ENCODE peak calls at places on chromosomes 2 and 18, in five cellular contexts. C is GM12878, H is K562, U is GM12891, Y is HepG2. S is an unnamed sample.

GRCh38 chr2:205650450-205650849 is 31.9 kb upstream of the NRP2 start:
- DNase-seq in C (no peak), U (no peak), Y (no peak), H (no peak), S (no peak)

GRCh38 chr2:109473616-109474318 is 140.0 kb downstream of the SEPTIN10 start:
- DNase-seq in Y (no peak), C (no peak), U (no peak), H (no peak), S (no peak)

GRCh38 chr2:108297436-108298141 is 8.9 kb downstream of the SULT1C2 start:
- DNase-seq in H (no peak), Y (no peak), C (no peak), U (no peak), S (no peak)

GRCh38 chr2:180000434-180000833 is 6.7 kb downstream of the CWC22 start:
- DNase-seq in U (no peak), H (no peak), Y (no peak), C (no peak), S (no peak)

GRCh38 chr2:155080394-155080793 is 381.9 kb downstream of the KCNJ3 start:
- DNase-seq in H (no peak), Y (no peak), U (no peak), C (no peak), S (no peak)

GRCh38 chr18:43965691-43966090 is 688.4 kb upstream of the SYT4 start:
- DNase-seq in C (no peak), Y (no peak), U (no peak), H (no peak), S (no peak)

GRCh38 chr2:223486741-223487140 is 115.4 kb downstream of the SCG2 start:
- DNase-seq in H (no peak), C (no peak), U (no peak), Y (no peak), S (no peak)

GRCh38 chr2:98769784-98770183 is 38.9 kb upstream of the MGAT4A start:
- DNase-seq in Y (peak; percentile 40), C (no peak), H (no peak), U (no peak), S (no peak)

GRCh38 chr2:138474093-138474834 is 27.3 kb upstream of the SPOPL start:
- DNase-seq in U (no peak), H (no peak), Y (no peak), C (no peak), S (no peak)

GRCh38 chr2:1455466-1455865 is 42.2 kb downstream of the TPO start:
- DNase-seq in H (no peak), Y (no peak), C (no peak), U (no peak), S (no peak)

GRCh38 chr18:33113421-33113820 is 327.1 kb downstream of the CCDC178 start:
- DNase-seq in U (no peak), H (no peak), Y (no peak), C (no peak), S (no peak)

GRCh38 chr18:61942072-61942471 is 49.3 kb upstream of the RNF152 start:
- DNase-seq in U (no peak), C (no peak), H (no peak), Y (no peak), S (no peak)

GRCh38 chr2:189614585-189614984 is 34.0 kb upstream of the SLC40A1 start:
- DNase-seq in U (no peak), H (no peak), Y (no peak), C (no peak), S (no peak)

GRCh38 chr2:169767243-169767888 is 31.3 kb upstream of the SSB start:
- DNase-seq in U (peak; percentile 46), H (peak; percentile 54), C (no peak), Y (peak; percentile 63), S (peak; percentile 19)

GRCh38 chr2:106020821-106021316 is 173.2 kb downstream of the UXS1 start:
- DNase-seq in Y (no peak), C (no peak), U (no peak), H (no peak), S (no peak)

GRCh38 chr2:191976436-191976835 is 129.5 kb upstream of the CAVIN2 start:
- DNase-seq in H (no peak), Y (no peak), U (no peak), C (no peak), S (no peak)

GRCh38 chr2:74297391-74297790 is 45.8 kb downstream of the SLC4A5 start:
- DNase-seq in C (peak; percentile 50), U (peak; percentile 42), H (no peak), Y (no peak), S (no peak)

GRCh38 chr18:44654555-44654954 is 26.1 kb upstream of the SETBP1 start:
- DNase-seq in H (no peak), Y (no peak), U (no peak), C (no peak), S (no peak)

GRCh38 chr2:60819155-60819862 is 62.1 kb upstream of the REL start:
- DNase-seq in U (no peak), H (no peak), Y (no peak), C (no peak), S (no peak)

GRCh38 chr2:200348897-200349563 is 42.5 kb downstream of the SPATS2L start:
- DNase-seq in U (no peak), Y (no peak), C (no peak), H (no peak), S (no peak)

GRCh38 chr2:170457742-170458141 is 257.4 kb upstream of the SP5 start:
- DNase-seq in Y (no peak), U (no peak), H (no peak), C (no peak), S (no peak)

GRCh38 chr2:174343638-174344455 is 9.1 kb downstream of the SP9 start:
- DNase-seq in H (no peak), U (no peak), C (no peak), Y (no peak), S (no peak)

GRCh38 chr2:230230087-230230486 is 4.6 kb downstream of the SP140 start:
- DNase-seq in U (no peak), C (no peak), Y (peak; percentile 29), H (no peak), S (no peak)

GRCh38 chr2:46051103-46051502 is 246.1 kb upstream of the EPAS1 start:
- DNase-seq in Y (no peak), U (no peak), C (no peak), H (no peak), S (no peak)

GRCh38 chr2:45804990-45805755 is 153.7 kb downstream of the PRKCE start:
- DNase-seq in U (no peak), C (no peak), Y (no peak), H (no peak), S (no peak)

GRCh38 chr2:178109813-178110212 is 2.4 kb upstream of the RBM45 start:
- DNase-seq in C (no peak), H (peak; percentile 29), U (peak; percentile 18), Y (peak; percentile 42), S (no peak)

GRCh38 chr2:47179325-47179724 is 24.2 kb upstream of the STPG4 start:
- DNase-seq in C (no peak), Y (no peak), H (no peak), U (no peak), S (no peak)

GRCh38 chr2:163735692-163736432 is at the start of gene FIGN:
- DNase-seq in C (no peak), Y (peak; percentile 75), H (no peak), U (no peak), S (no peak)

GRCh38 chr2:224163573-224164307 is 124.7 kb upstream of the SERPINE2 start:
- DNase-seq in C (no peak), U (no peak), Y (no peak), H (no peak), S (no peak)

GRCh38 chr2:229780856-229781773 is 66.8 kb upstream of the DNER start:
- DNase-seq in Y (peak; percentile 43), H (peak; percentile 41), C (no peak), U (no peak), S (no peak)

GRCh38 chr2:226116346-226116745 is 683.3 kb downstream of the IRS1 start:
- DNase-seq in H (no peak), C (no peak), U (no peak), Y (no peak), S (no peak)

GRCh38 chr2:226115832-226116200 is 683.8 kb downstream of the IRS1 start:
- DNase-seq in C (no peak), U (no peak), H (no peak), Y (no peak), S (no peak)

GRCh38 chr2:226118471-226119429 is 680.9 kb downstream of the IRS1 start:
- DNase-seq in Y (peak; percentile 81), U (no peak), H (no peak), C (no peak), S (no peak)

GRCh38 chr2:226115102-226115831 is 684.4 kb downstream of the IRS1 start:
- DNase-seq in U (no peak), H (no peak), Y (peak; percentile 94), C (no peak), S (no peak)

GRCh38 chr2:226117506-226118065 is 682.0 kb downstream of the IRS1 start:
- DNase-seq in U (no peak), Y (no peak), C (no peak), H (no peak), S (no peak)
- TF ChIP-seq TAF1 in U (no peak), Y (no peak), C (no peak), H (no peak), S (no peak)

DNA sequence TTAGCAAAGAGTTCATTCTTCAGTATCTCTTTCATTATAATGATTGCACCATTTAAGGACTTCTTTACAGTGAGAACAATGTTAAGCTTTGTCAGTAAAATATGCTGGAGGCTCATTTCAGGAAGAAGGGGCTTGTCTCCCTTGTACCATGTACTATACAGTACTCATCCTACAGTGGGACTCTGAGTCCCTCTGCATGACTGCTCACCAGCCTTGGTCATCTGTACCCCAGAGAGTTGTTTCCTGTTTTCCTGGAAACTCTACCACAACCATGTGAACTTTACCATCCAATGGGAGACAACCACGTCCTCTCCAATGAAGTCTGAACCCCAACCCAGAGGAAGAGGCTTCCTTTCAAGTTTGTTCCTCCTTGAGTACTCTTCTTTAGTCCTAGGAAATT is 1171.1 kb upstream of the CRIM1 start:
- DNase-seq in Y (no peak), C (no peak), U (no peak), H (no peak), S (no peak)
- TF ChIP-seq POLR2A in Y (no peak), C (no peak), U (no peak), H (no peak), S (no peak)

DNA sequence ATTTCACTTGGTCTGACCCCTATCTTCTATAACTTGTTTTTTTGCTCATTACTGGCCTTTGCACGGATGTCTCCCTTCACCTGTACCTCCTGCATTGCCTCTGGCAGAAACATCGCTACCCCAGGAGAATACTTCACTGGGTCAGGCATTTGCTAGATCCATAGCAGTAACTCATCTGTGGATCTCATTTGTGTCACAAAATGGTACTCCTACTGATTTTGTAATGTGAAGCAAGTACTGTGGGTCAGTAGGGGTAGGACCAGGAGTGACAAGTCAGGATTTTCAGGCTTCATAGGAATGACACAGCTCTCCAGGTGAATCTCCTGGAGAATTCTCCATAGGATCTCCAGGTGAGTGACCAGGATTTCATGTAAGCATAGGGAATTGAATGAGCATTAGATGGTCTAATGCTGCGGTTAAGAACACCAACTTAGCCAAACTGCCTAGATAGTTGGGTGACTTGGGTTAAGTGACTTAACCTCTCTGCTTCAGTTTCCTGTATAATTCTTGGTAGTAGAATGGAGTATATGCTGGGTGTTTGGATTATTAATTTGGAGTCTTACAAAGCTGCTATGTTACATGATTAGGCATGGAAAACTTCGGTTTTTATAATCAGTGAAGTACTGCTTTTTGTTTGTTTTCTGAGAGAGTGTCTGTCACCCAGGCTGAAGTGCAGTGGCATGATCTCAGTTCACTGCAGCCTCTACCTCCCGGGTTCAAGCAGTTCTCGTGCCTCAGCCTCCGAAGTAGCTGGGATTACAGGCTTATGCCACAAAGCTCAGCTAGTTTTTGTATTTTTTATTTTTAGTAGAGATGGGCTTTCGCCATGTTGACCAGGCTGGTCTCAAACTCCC is 4.4 kb downstream of the RPL37A start:
- DNase-seq in C (no peak), H (no peak), U (no peak), Y (no peak), S (no peak)
- TF ChIP-seq POLR2AphosphoS5 in C (peak; percentile 65), H (peak; percentile 31), U (peak; percentile 86), Y (no peak), S (peak; percentile 77)

GRCh38 chr2:44793322-44793870 is 148.1 kb upstream of the SIX3 start:
- DNase-seq in H (no peak), C (no peak), U (no peak), Y (no peak), S (no peak)
- TF ChIP-seq TAF1 in H (no peak), C (no peak), U (no peak), Y (no peak), S (no peak)